ENCODE peak calls at places on chromosomes 6 and 20, in five cellular contexts. H is activated B cell treated with CpG ODN at 0.5 μM for 24 hours, S is T-helper 2 cell, M is mesothelial cell of epicardium, N is AG08395. P is an unnamed sample.

GRCh38 chr6:126657556-126658129 is 317.7 kb downstream of the CENPW start:
- DNase-seq in H (no peak), S (no peak), M (no peak), N (peak), P (no peak)

GRCh38 chr6:13794184-13794583 is 20.2 kb downstream of the MCUR1 start:
- DNase-seq in H (no peak), S (no peak), M (no peak), N (peak), P (no peak)

GRCh38 chr6:35294308-35294945 is 3.2 kb upstream of the DEF6 start:
- DNase-seq in H (no peak), S (peak), M (no peak), N (peak), P (peak)

GRCh38 chr20:6993016-6993415 is 225.5 kb downstream of the BMP2 start:
- DNase-seq in H (no peak), S (no peak), M (no peak), N (no peak), P (no peak)

GRCh38 chr20:23003077-23003476 is 32.0 kb upstream of the SSTR4 start:
- DNase-seq in H (no peak), S (no peak), M (no peak), N (no peak), P (no peak)

GRCh38 chr6:6386010-6386409 is 65.5 kb upstream of the F13A1 start:
- DNase-seq in H (no peak), S (no peak), M (no peak), N (no peak), P (no peak)

GRCh38 chr6:119173249-119174084 is 95.0 kb upstream of the FAM184A start:
- DNase-seq in H (no peak), S (no peak), M (no peak), N (no peak), P (no peak)

GRCh38 chr6:52326540-52327364 is 35.2 kb upstream of the PAQR8 start:
- DNase-seq in H (no peak), S (no peak), M (no peak), N (no peak), P (no peak)

GRCh38 chr6:73968358-73968757 is 272.4 kb downstream of the CD109 start:
- DNase-seq in H (no peak), S (no peak), M (no peak), N (no peak), P (no peak)

GRCh38 chr6:31901415-31901952 is 402 bp downstream of the ZBTB12 start:
- DNase-seq in H (peak), S (peak), M (no peak), N (peak), P (peak)

GRCh38 chr20:17612287-17612974 is 42.6 kb downstream of the DSTN start:
- DNase-seq in H (no peak), S (no peak), M (no peak), N (peak), P (no peak)

GRCh38 chr6:44289726-44290125 is 19.5 kb downstream of the TMEM151B start:
- DNase-seq in H (no peak), S (no peak), M (no peak), N (no peak), P (no peak)

GRCh38 chr6:30612213-30612612 is 4.8 kb downstream of the PPP1R10 start:
- DNase-seq in H (no peak), S (no peak), M (no peak), N (peak), P (no peak)

GRCh38 chr6:89209457-89209856 is 7.7 kb downstream of the GABRR1 start:
- DNase-seq in H (no peak), S (no peak), M (no peak), N (no peak), P (no peak)

GRCh38 chr6:31878761-31879542 is at the start of gene SLC44A4:
- DNase-seq in H (no peak), S (no peak), M (no peak), N (no peak), P (no peak)

GRCh38 chr20:49937023-49937929 is 1.1 kb downstream of the RNF114 start:
- DNase-seq in H (no peak), S (no peak), M (no peak), N (no peak), P (no peak)

GRCh38 chr20:59829415-59830106 is 103.9 kb downstream of the SYCP2 start:
- DNase-seq in H (no peak), S (no peak), M (no peak), N (peak), P (no peak)

GRCh38 chr6:129331450-129332138 is 378.4 kb downstream of the ARHGAP18 start:
- DNase-seq in H (no peak), S (no peak), M (no peak), N (peak), P (no peak)

GRCh38 chr6:20110478-20110877 is 101.8 kb downstream of the MBOAT1 start:
- DNase-seq in H (no peak), S (no peak), M (no peak), N (no peak), P (no peak)

GRCh38 chr20:62320581-62321354 is 18.0 kb downstream of the ADRM1 start:
- DNase-seq in H (no peak), S (no peak), M (no peak), N (no peak), P (no peak)

GRCh38 chr20:63141531-63141930 is 74.4 kb downstream of the YTHDF1 start:
- DNase-seq in H (no peak), S (no peak), M (no peak), N (no peak), P (no peak)

GRCh38 chr6:18424201-18424600 is 37.1 kb downstream of the RNF144B start:
- DNase-seq in H (no peak), S (no peak), M (no peak), N (no peak), P (no peak)

GRCh38 chr6:166025149-166025898 is 142.3 kb downstream of the TBXT start:
- DNase-seq in H (no peak), S (no peak), M (no peak), N (peak), P (no peak)

GRCh38 chr20:64098471-64099013 is 8.8 kb downstream of the NPBWR2 start:
- DNase-seq in H (no peak), S (no peak), M (no peak), N (no peak), P (no peak)

GRCh38 chr6:8958894-8959511 is 523.7 kb upstream of the SLC35B3 start:
- DNase-seq in H (no peak), S (no peak), M (no peak), N (peak), P (no peak)

GRCh38 chr20:13546497-13547131 is 92.1 kb downstream of the TASP1 start:
- DNase-seq in H (peak), S (peak), M (peak), N (peak), P (peak)

GRCh38 chr6:157627195-157627966 is 195.7 kb upstream of the SNX9 start:
- DNase-seq in H (no peak), S (no peak), M (no peak), N (no peak), P (no peak)

GRCh38 chr20:46010491-46011405 is 2.0 kb downstream of the MMP9 start:
- DNase-seq in H (no peak), S (peak), M (no peak), N (no peak), P (no peak)

GRCh38 chr6:5260111-5260620 is 584 bp downstream of the LYRM4 start:
- DNase-seq in H (no peak), S (peak), M (no peak), N (peak), P (peak)

GRCh38 chr6:99629293-99629692 is 22.7 kb downstream of the PRDM13 start:
- DNase-seq in H (no peak), S (no peak), M (no peak), N (no peak), P (no peak)

GRCh38 chr20:32651537-32651936 is 22.2 kb downstream of the C20orf203 start:
- DNase-seq in H (no peak), S (no peak), M (no peak), N (no peak), P (no peak)

GRCh38 chr20:33175123-33175522 is 7.2 kb downstream of the BPIFA2 start:
- DNase-seq in H (no peak), S (no peak), M (no peak), N (no peak), P (no peak)

GRCh38 chr6:17098538-17098937 is 3.3 kb upstream of the STMND1 start:
- DNase-seq in H (no peak), S (no peak), M (no peak), N (no peak), P (peak)